ENCODE peak calls at places on chromosomes 12 and 14, in nine cellular contexts. P is neural crest cell, G is A673, C is GM23338, D is HFF-Myc, S is kidney epithelial cell, Y is OCI-LY7, N is GM10248, L is endothelial cell. K is an unnamed sample.

GRCh38 chr14:54606178-54606577 is 39.2 kb downstream of the SAMD4A start:
- DNase-seq in G (peak), L (peak), S (no peak), C (peak), N (no peak), Y (no peak), P (no peak), D (peak), K (no peak)

GRCh38 chr12:54383041-54383609 is 1.4 kb downstream of the ZNF385A start:
- DNase-seq in D (peak), S (peak), G (no peak), C (no peak), P (no peak), N (no peak), L (no peak), Y (no peak), K (peak)

GRCh38 chr14:75660630-75661498 is at the start of the genes ERG28 and TTLL5:
- DNase-seq in N (peak), L (peak), Y (peak), C (peak), P (peak), S (peak), G (peak), D (peak), K (peak)

GRCh38 chr12:4355843-4356327 is 23.6 kb downstream of the FGF23 start:
- DNase-seq in G (peak), S (no peak), P (peak), N (peak), Y (peak), C (peak), D (peak), L (peak), K (peak)

GRCh38 chr12:67989184-67989965 is at the start of gene IFNG-AS1:
- DNase-seq in D (no peak), G (no peak), Y (peak), P (no peak), C (no peak), S (no peak), N (no peak), L (no peak), K (peak)

GRCh38 chr14:51002406-51002984 is 58.2 kb upstream of the PYGL start:
- DNase-seq in D (no peak), G (no peak), S (no peak), L (no peak), P (no peak), C (no peak), Y (no peak), N (no peak), K (no peak)

GRCh38 chr12:89427508-89428156 is 75.3 kb upstream of the DUSP6 start:
- DNase-seq in Y (no peak), N (peak), P (no peak), C (no peak), D (no peak), L (no peak), S (no peak), G (no peak), K (peak)

GRCh38 chr14:69651653-69652052 is 40.3 kb downstream of the SUSD6 start:
- DNase-seq in P (no peak), N (no peak), S (no peak), G (no peak), D (no peak), L (no peak), C (no peak), Y (no peak), K (no peak)

GRCh38 chr14:25003537-25003936 is 46.4 kb downstream of the STXBP6 start:
- DNase-seq in D (no peak), C (no peak), G (peak), P (no peak), S (no peak), Y (no peak), N (no peak), L (no peak), K (no peak)

GRCh38 chr14:30235485-30235884 is 307.8 kb upstream of the PRKD1 start:
- DNase-seq in L (no peak), S (no peak), C (no peak), N (no peak), P (no peak), G (no peak), D (no peak), Y (no peak), K (no peak)

GRCh38 chr12:356276-356988 is 32.7 kb downstream of the KDM5A start:
- DNase-seq in P (no peak), L (no peak), Y (no peak), G (peak), S (no peak), C (no peak), D (peak), N (no peak), K (no peak)

GRCh38 chr12:52394836-52395405 is 9.5 kb upstream of the KRT84 start:
- DNase-seq in N (no peak), C (no peak), D (no peak), Y (no peak), S (no peak), P (no peak), L (no peak), G (no peak), K (no peak)

GRCh38 chr12:52396656-52397055 is 9.5 kb downstream of the KRT82 start:
- DNase-seq in G (no peak), N (no peak), C (no peak), Y (no peak), S (no peak), P (no peak), L (no peak), D (no peak), K (no peak)

GRCh38 chr12:52392465-52393007 is 7.1 kb upstream of the KRT84 start:
- DNase-seq in L (no peak), G (no peak), S (no peak), C (no peak), D (no peak), Y (no peak), N (no peak), P (no peak), K (no peak)

GRCh38 chr12:52398176-52398575 is 8.0 kb downstream of the KRT82 start:
- DNase-seq in L (no peak), G (no peak), C (no peak), D (no peak), Y (no peak), P (no peak), S (no peak), N (no peak), K (peak)

DNA sequence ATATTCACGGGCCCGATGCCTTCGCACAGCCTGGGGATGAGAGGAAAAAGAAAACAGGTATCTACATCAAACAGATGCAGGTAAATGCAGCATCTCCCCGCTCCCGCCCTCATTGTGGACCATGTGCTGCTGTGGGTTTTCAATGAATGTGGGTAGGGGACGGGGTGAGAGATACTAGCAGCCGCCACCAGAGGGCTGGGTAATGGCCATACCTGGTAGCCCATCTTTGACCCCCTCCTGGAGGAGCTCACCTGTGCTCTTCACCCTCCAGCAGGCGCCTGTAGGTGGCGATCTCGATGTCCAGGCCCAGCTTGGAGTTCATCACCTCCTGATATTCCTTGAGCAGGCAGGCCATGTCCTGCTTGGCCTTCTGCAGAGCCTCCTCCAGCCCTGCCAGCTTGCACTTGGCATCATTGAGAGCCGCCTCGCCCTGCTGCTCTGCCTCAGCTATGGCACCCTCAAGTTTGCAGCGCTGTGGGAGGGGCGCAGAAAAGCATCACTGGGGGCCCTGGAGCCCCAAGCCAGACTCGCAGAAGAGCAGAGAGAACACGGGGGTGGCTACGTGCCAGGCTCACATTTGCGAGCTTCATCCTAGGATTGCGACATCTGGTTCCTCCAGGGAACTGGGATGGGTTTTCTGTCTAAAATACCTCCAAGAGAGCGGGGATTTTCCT is 10.2 kb downstream of the KRT82 start:
- DNase-seq in S (no peak), Y (peak), L (peak), N (no peak), C (peak), P (no peak), D (no peak), G (no peak), K (peak)
- TF ChIP-seq CTCF in S (peak), Y (peak), L (peak), N (no peak), C (peak), P (peak), D (peak), G (peak), K (peak)

DNA sequence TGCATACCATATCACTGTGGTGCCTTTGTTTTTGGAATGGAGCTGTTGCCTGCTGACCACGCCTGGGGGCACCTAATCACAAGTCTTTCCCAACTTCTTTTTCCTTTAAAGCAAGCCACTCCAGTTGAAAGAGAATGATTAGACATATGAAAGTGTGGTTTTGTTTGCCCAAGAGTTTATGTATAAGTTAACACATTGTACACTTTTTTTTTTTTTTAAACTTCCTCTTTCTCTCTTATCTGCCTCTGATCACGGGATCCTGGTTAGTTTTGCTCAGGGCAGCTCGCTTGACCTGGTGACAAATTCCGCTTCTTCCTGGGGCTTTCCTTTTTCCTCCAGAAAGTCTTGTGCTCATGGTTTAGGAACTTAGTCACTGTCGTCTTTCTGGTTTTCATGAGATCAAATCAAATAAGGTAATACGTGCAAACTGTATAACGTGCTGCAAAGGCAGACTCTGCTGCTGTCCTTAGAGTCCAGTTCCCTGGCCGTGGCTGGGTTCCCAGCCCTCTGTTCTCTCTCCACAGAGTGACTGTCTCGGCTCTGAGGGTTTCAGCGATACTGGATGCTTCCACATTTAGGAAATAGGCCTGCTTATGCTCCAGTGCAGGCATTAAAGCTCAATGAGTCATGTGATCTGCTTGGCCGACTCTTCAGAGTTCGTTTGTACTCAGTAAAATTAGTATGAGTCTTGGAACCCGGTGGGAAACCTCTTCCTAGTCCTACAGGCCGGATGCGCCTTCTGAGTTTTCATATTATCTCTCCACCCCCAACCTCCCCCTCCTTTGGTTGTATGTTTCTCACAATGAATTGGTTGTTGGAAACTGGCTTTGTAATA is 15.2 kb downstream of the RASSF3 start:
- DNase-seq in P (no peak), L (peak), Y (peak), C (no peak), G (peak), N (peak), D (peak), S (peak), K (peak)
- TF ChIP-seq CTCF in P (no peak), L (no peak), Y (no peak), C (no peak), G (no peak), N (peak), D (no peak), S (no peak), K (no peak)

GRCh38 chr12:43282106-43282505 is 269.9 kb downstream of the ADAMTS20 start:
- DNase-seq in G (peak), Y (no peak), P (no peak), N (no peak), D (no peak), L (no peak), C (no peak), S (no peak), K (no peak)
- TF ChIP-seq CTCF in G (peak), Y (peak), P (peak), N (peak), D (peak), L (no peak), C (no peak), S (no peak), K (no peak)

DNA sequence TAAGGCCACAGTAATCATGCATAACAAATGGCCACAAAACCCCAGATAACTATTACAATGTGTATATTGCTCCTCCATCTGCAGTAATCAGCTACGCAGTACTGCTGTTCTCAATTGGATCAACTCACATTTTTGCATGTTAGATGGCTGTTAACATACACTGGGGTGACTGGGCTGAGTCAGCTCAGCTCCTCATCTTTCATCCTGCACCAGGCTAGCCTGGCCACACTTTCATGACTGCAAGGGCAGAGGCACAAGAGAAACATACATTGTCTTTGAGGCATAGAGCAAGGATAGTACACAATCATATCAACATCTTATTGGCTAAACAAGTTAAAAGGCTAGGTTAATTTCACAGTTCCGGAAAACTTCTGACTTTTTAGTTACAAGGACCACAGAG is 306.6 kb downstream of the SLC6A15 start:
- DNase-seq in C (peak), D (no peak), Y (no peak), N (no peak), G (no peak), L (no peak), P (no peak), S (no peak), K (no peak)
- TF ChIP-seq CTCF in C (no peak), D (no peak), Y (no peak), N (no peak), G (no peak), L (no peak), P (no peak), S (no peak), K (no peak)